ENCODE peak calls at places on chromosomes 6 and 20, in four cellular contexts. T is K562, N is GM12878, H is HepG2. U is an unnamed sample.
A peak's percentile ranks its signal among the peaks of the same experiment; 100 is the strongest.

GRCh38 chr20:13041574-13042457 is 33.0 kb downstream of the SPTLC3 start:
- DNase-seq in T (no peak), N (no peak), H (no peak), U (no peak)

GRCh38 chr6:131937703-131938631 is 13.2 kb downstream of the CCN2 start:
- DNase-seq in T (no peak), N (no peak), H (peak; percentile 100), U (peak; percentile 86)

GRCh38 chr6:119079288-119079809 is 885 bp upstream of the FAM184A start:
- DNase-seq in T (no peak), N (no peak), H (no peak), U (no peak)

GRCh38 chr6:7445076-7445475 is 55.5 kb downstream of the RIOK1 start:
- DNase-seq in T (no peak), N (no peak), H (no peak), U (no peak)

GRCh38 chr6:28782113-28782673 is 141.6 kb downstream of the TRIM27 start:
- DNase-seq in T (peak; percentile 44), N (no peak), H (no peak), U (no peak)

GRCh38 chr6:17156112-17156921 is 54.5 kb downstream of the STMND1 start:
- DNase-seq in T (peak; percentile 81), N (peak; percentile 20), H (peak; percentile 75), U (peak; percentile 80)

GRCh38 chr20:57192311-57192710 is 74.1 kb downstream of the BMP7 start:
- DNase-seq in T (no peak), N (no peak), H (no peak), U (no peak)

GRCh38 chr6:159645659-159646058 is 47.4 kb downstream of the SOD2 start:
- DNase-seq in T (no peak), N (no peak), H (no peak), U (no peak)

GRCh38 chr6:126170875-126171489 is 168.9 kb upstream of the CENPW start:
- DNase-seq in T (peak; percentile 76), N (peak; percentile 20), H (peak; percentile 52), U (peak; percentile 39)

GRCh38 chr6:83853968-83854501 is 875 bp downstream of the RIPPLY2 start:
- DNase-seq in T (no peak), N (no peak), H (no peak), U (no peak)

GRCh38 chr6:25670793-25671513 is 18.9 kb downstream of the SCGN start:
- DNase-seq in T (no peak), N (no peak), H (no peak), U (peak; percentile 6)

GRCh38 chr20:54292186-54292585 is 84.3 kb downstream of the PFDN4 start:
- DNase-seq in T (no peak), N (no peak), H (no peak), U (no peak)

GRCh38 chr6:136491251-136491650 is 59.0 kb downstream of the MAP7 start:
- DNase-seq in T (no peak), N (no peak), H (no peak), U (no peak)

GRCh38 chr6:134077301-134077700 is 24.9 kb upstream of the SLC2A12 start:
- DNase-seq in T (peak; percentile 25), N (no peak), H (no peak), U (no peak)

GRCh38 chr20:17833036-17833674 is 133.4 kb downstream of the BANF2 start:
- DNase-seq in T (no peak), N (no peak), H (no peak), U (no peak)

GRCh38 chr20:19073584-19074198 is 138.8 kb upstream of the SLC24A3 start:
- DNase-seq in T (peak; percentile 4), N (no peak), H (peak; percentile 20), U (peak; percentile 25)

GRCh38 chr6:45986746-45987274 is 28.9 kb downstream of the CLIC5 start:
- DNase-seq in T (no peak), N (no peak), H (no peak), U (no peak)

GRCh38 chr20:4234128-4234527 is 218.8 kb upstream of the RNF24 start:
- DNase-seq in T (no peak), N (no peak), H (no peak), U (no peak)

GRCh38 chr20:48761023-48761785 is 66.6 kb downstream of the PREX1 start:
- DNase-seq in T (no peak), N (no peak), H (no peak), U (no peak)

GRCh38 chr6:68915591-68915990 is 280.5 kb downstream of the ADGRB3 start:
- DNase-seq in T (no peak), N (no peak), H (no peak), U (no peak)

GRCh38 chr6:722608-723007 is 29.7 kb upstream of the EXOC2 start:
- DNase-seq in T (no peak), N (no peak), H (no peak), U (no peak)

GRCh38 chr6:104638841-104639290 is 220.9 kb downstream of the HACE1 start:
- DNase-seq in T (no peak), N (no peak), H (no peak), U (no peak)

GRCh38 chr6:17938885-17939284 is 48.5 kb downstream of the KIF13A start:
- DNase-seq in T (no peak), N (no peak), H (no peak), U (no peak)

GRCh38 chr6:89830385-89830809 is 717 bp downstream of the CASP8AP2 start:
- DNase-seq in T (peak; percentile 34), N (no peak), H (no peak), U (no peak)

GRCh38 chr6:40631760-40632159 is 44.6 kb upstream of the LRFN2 start:
- DNase-seq in T (no peak), N (no peak), H (no peak), U (no peak)

GRCh38 chr6:141321486-141322347 is 811.0 kb upstream of the GJE1 start:
- DNase-seq in T (no peak), N (no peak), H (no peak), U (no peak)

GRCh38 chr6:151666526-151666925 is 141.0 kb upstream of the ESR1 start:
- DNase-seq in T (no peak), N (no peak), H (no peak), U (no peak)

GRCh38 chr6:43948527-43949450 is 178.5 kb downstream of the MRPL14 start:
- DNase-seq in T (no peak), N (no peak), H (no peak), U (no peak)

GRCh38 chr6:158072083-158072721 is 90.5 kb downstream of the SYNJ2 start:
- DNase-seq in T (peak; percentile 87), N (peak; percentile 23), H (peak; percentile 71), U (peak; percentile 72)

GRCh38 chr6:87700729-87701675 is 1.0 kb downstream of the AKIRIN2 start:
- DNase-seq in T (peak; percentile 88), N (peak; percentile 43), H (peak; percentile 73), U (peak; percentile 44)

GRCh38 chr20:38894091-38894847 is 31.9 kb upstream of the FAM83D start:
- DNase-seq in T (peak; percentile 69), N (no peak), H (no peak), U (peak; percentile 21)

GRCh38 chr6:148401581-148401980 is 58.9 kb downstream of the SASH1 start:
- DNase-seq in T (no peak), N (no peak), H (no peak), U (no peak)

GRCh38 chr20:58647162-58647813 is 3.8 kb upstream of the STX16 start:
- DNase-seq in T (no peak), N (no peak), H (no peak), U (no peak)

GRCh38 chr20:32465092-32465900 is 107.2 kb downstream of the ASXL1 start:
- DNase-seq in T (no peak), N (no peak), H (peak; percentile 98), U (peak; percentile 53)

GRCh38 chr6:167093922-167094432 is 28.9 kb upstream of the CCR6 start:
- DNase-seq in T (no peak), N (peak; percentile 90), H (no peak), U (no peak)

GRCh38 chr6:50952092-50952932 is 133.6 kb downstream of the TFAP2B start:
- DNase-seq in T (peak; percentile 68), N (no peak), H (no peak), U (no peak)

GRCh38 chr6:89661559-89661958 is 23.0 kb upstream of the LYRM2 start:
- DNase-seq in T (no peak), N (no peak), H (no peak), U (no peak)

DNA sequence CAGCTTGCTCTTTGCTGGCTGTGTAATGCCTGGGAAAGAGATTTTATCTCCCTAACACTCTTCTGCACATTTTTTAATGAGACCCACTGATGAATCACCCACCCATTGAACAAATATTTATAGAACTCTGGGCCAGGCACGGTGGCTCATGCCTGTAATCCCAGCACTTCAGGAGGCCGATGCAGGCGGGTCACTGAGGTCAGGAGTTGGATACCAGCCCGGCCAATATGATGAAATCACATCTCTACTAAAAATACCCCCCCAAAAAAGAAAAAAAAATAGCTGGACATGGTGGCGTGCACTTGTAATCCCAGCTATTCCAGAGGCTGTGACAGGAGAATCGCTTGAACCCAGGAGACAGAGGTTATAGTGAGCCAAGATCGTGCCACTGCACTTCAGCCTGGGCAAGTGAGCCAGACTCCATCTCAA is 82.1 kb upstream of the SIRPA start:
- DNase-seq in T (no peak), N (no peak), H (peak; percentile 78), U (peak; percentile 86)
- TF ChIP-seq CHD4 in T (no peak), N (no peak), H (no peak), U (no peak)

GRCh38 chr6:129730477-129731165 is 20.6 kb upstream of the ARHGAP18 start:
- DNase-seq in T (peak; percentile 69), N (no peak), H (peak; percentile 58), U (peak; percentile 7)
- TF ChIP-seq CHD4 in T (no peak), N (no peak), H (no peak), U (no peak)

GRCh38 chr6:137846772-137847313 is 20.2 kb upstream of the TNFAIP3 start:
- DNase-seq in T (no peak), N (no peak), H (no peak), U (no peak)
- TF ChIP-seq CHD4 in T (no peak), N (no peak), H (no peak), U (no peak)

GRCh38 chr20:35560105-35560511 is 18.2 kb downstream of the ERGIC3 start:
- DNase-seq in T (no peak), N (no peak), H (no peak), U (no peak)

GRCh38 chr20:35561268-35561667 is 19.4 kb downstream of the ERGIC3 start:
- DNase-seq in T (peak; percentile 37), N (no peak), H (peak; percentile 50), U (peak; percentile 27)

GRCh38 chr20:35560541-35560940 is 18.7 kb downstream of the ERGIC3 start:
- DNase-seq in T (no peak), N (no peak), H (no peak), U (no peak)

GRCh38 chr20:35562541-35563110 is 20.7 kb downstream of the ERGIC3 start:
- DNase-seq in T (no peak), N (no peak), H (no peak), U (no peak)

DNA sequence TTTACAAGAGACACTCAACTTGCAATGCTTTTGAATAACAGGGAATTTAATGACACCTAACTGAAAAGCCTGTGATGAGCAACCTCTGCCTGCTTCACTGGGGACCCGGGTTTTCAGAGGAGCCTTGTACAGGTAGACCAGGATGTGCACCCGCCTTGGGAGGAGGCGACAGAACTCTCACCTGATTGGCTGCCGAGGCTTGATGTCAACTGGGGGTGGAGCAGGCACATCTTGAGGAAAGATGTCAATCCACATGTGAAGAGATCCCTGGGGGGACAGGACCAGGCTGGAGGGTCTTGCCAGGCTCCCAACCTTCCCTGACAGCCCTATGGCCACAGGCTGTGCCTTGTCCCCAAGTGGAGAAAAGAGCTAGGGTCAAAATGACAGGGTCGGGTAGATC is 19.8 kb downstream of the ERGIC3 start:
- DNase-seq in T (peak; percentile 16), N (no peak), H (no peak), U (no peak)
- TF ChIP-seq CHD4 in T (no peak), N (no peak), H (no peak), U (no peak)

GRCh38 chr20:14583413-14583812 is 246.0 kb upstream of the FLRT3 start:
- DNase-seq in T (no peak), N (no peak), H (no peak), U (peak; percentile 13)
- TF ChIP-seq CHD4 in T (no peak), N (no peak), H (no peak), U (no peak)

U was measured in A549.